ENCODE peak calls at places on chromosomes 5 and 9, in five cellular contexts. B, X, A, L and F are unnamed samples.

GRCh38 chr9:112582371-112582770 is 95.7 kb downstream of the KIAA1958 start:
- DNase-seq in B (no peak), X (no peak), A (no peak), L (no peak), F (no peak)

GRCh38 chr5:67693956-67694564 is 497.5 kb upstream of the CD180 start:
- DNase-seq in B (no peak), X (no peak), A (no peak), L (no peak), F (no peak)

GRCh38 chr9:112744177-112744576 is 6.4 kb upstream of the SNX30 start:
- DNase-seq in B (no peak), X (no peak), A (no peak), L (no peak), F (no peak)

GRCh38 chr9:132997591-132997990 is 19.1 kb downstream of the GFI1B start:
- DNase-seq in B (no peak), X (peak), A (no peak), L (peak), F (no peak)

GRCh38 chr5:60382761-60383160 is 317.2 kb downstream of the DEPDC1B start:
- DNase-seq in B (peak), X (peak), A (no peak), L (peak), F (peak)

GRCh38 chr9:92455217-92455616 is 27.1 kb downstream of the ASPN start:
- DNase-seq in B (no peak), X (peak), A (no peak), L (no peak), F (no peak)

GRCh38 chr9:110742741-110743371 is 74.3 kb downstream of the MUSK start:
- DNase-seq in B (no peak), X (no peak), A (no peak), L (no peak), F (no peak)

GRCh38 chr5:11384441-11385250 is 519.6 kb downstream of the CTNND2 start:
- DNase-seq in B (no peak), X (no peak), A (no peak), L (no peak), F (peak)

GRCh38 chr5:58497956-58498942 is 7.0 kb downstream of the GAPT start:
- DNase-seq in B (no peak), X (peak), A (no peak), L (peak), F (peak)